ENCODE peak calls at places on chromosomes 3 and 15, in six cellular contexts. I is DND-41, X is H9, Q is fibroblast of lung, G is GM23338, W is hepatocyte. T is an unnamed sample. For H3K79me2, the result is how much of the 10 kb centered on the place peaks cover.

GRCh38 chr3:14391033-14391432 is 11.4 kb upstream of the SLC6A6 start:
- DNase-seq in I (no peak), X (no peak), Q (peak), G (no peak), W (peak), T (no peak)

GRCh38 chr15:67107014-67107812 is 41.8 kb downstream of the SMAD3 start:
- DNase-seq in I (no peak), X (no peak), Q (peak), G (no peak), W (peak), T (no peak)

GRCh38 chr15:49628379-49628778 is 7.5 kb downstream of the DTWD1 start:
- DNase-seq in I (no peak), X (no peak), Q (no peak), G (no peak), W (no peak), T (no peak)

GRCh38 chr3:36981006-36981405 is 11.9 kb downstream of the EPM2AIP1 start:
- DNase-seq in I (no peak), X (no peak), Q (no peak), G (no peak), W (no peak), T (no peak)

GRCh38 chr3:51719413-51720025 is 12.7 kb downstream of the GRM2 start:
- DNase-seq in I (no peak), X (no peak), Q (no peak), G (peak), W (no peak), T (no peak)

GRCh38 chr3:10352146-10352911 is 31.4 kb upstream of the SEC13 start:
- DNase-seq in I (no peak), X (no peak), Q (peak), G (no peak), W (peak), T (no peak)

GRCh38 chr3:150271578-150271930 is 136.5 kb upstream of the TSC22D2 start:
- DNase-seq in I (no peak), X (no peak), Q (no peak), G (no peak), W (no peak), T (no peak)

GRCh38 chr15:72559781-72560180 is 85.7 kb downstream of the ARIH1 start:
- DNase-seq in I (no peak), X (no peak), Q (peak), G (no peak), W (no peak), T (no peak)

GRCh38 chr3:3368336-3368735 is 188.8 kb upstream of the CRBN start:
- DNase-seq in I (no peak), X (no peak), Q (no peak), G (no peak), W (no peak), T (no peak)

GRCh38 chr15:63212050-63212973 is 22.9 kb downstream of the RAB8B start:
- DNase-seq in I (no peak), X (no peak), Q (peak), G (no peak), W (peak), T (no peak)

GRCh38 chr3:138455801-138456716 is 21.6 kb downstream of the ESYT3 start:
- DNase-seq in I (no peak), X (peak), Q (no peak), G (no peak), W (no peak), T (no peak)

GRCh38 chr3:54599741-54600140 is 328.1 kb downstream of the LRTM1 start:
- DNase-seq in I (no peak), X (no peak), Q (no peak), G (no peak), W (peak), T (no peak)

GRCh38 chr3:128319741-128320141 is 146.9 kb downstream of the DNAJB8 start:
- DNase-seq in I (no peak), X (peak), Q (no peak), G (no peak), W (no peak), T (no peak)

GRCh38 chr3:105140899-105141367 is 225.8 kb upstream of the ALCAM start:
- DNase-seq in I (no peak), X (no peak), Q (peak), G (no peak), W (no peak), T (no peak)

GRCh38 chr3:147089286-147089685 is 317.1 kb downstream of the ZIC4 start:
- DNase-seq in I (peak), X (no peak), Q (no peak), G (no peak), W (no peak), T (peak)

GRCh38 chr15:39472661-39473657 is 107.9 kb upstream of the THBS1 start:
- DNase-seq in I (no peak), X (no peak), Q (peak), G (no peak), W (peak), T (no peak)

GRCh38 chr3:161548301-161548700 is 51.7 kb downstream of the OTOL1 start:
- DNase-seq in I (no peak), X (no peak), Q (peak), G (peak), W (no peak), T (no peak)

GRCh38 chr15:68310178-68310810 is 32.7 kb downstream of the FEM1B start:
- DNase-seq in I (no peak), X (peak), Q (no peak), G (no peak), W (peak), T (no peak)

GRCh38 chr3:72255736-72256559 is 471.0 kb upstream of the PROK2 start:
- DNase-seq in I (peak), X (no peak), Q (peak), G (peak), W (peak), T (no peak)

GRCh38 chr3:46892285-46893145 is 15.0 kb downstream of the PTH1R start:
- DNase-seq in I (no peak), X (peak), Q (peak), G (peak), W (peak), T (peak)

GRCh38 chr3:194100856-194101390 is 35.0 kb upstream of the HES1 start:
- DNase-seq in I (no peak), X (no peak), Q (no peak), G (no peak), W (peak), T (no peak)

GRCh38 chr15:44099671-44100070 is 95.4 kb downstream of the FRMD5 start:
- DNase-seq in I (no peak), X (no peak), Q (peak), G (no peak), W (no peak), T (no peak)

GRCh38 chr15:44097552-44097951 is 97.5 kb downstream of the FRMD5 start:
- DNase-seq in I (no peak), X (no peak), Q (no peak), G (no peak), W (no peak), T (no peak)

GRCh38 chr15:44096596-44096995 is 98.5 kb downstream of the FRMD5 start:
- DNase-seq in I (no peak), X (no peak), Q (peak), G (no peak), W (no peak), T (no peak)

GRCh38 chr15:44092221-44092620 is 102.8 kb downstream of the FRMD5 start:
- DNase-seq in I (no peak), X (no peak), Q (peak), G (no peak), W (no peak), T (no peak)

DNA sequence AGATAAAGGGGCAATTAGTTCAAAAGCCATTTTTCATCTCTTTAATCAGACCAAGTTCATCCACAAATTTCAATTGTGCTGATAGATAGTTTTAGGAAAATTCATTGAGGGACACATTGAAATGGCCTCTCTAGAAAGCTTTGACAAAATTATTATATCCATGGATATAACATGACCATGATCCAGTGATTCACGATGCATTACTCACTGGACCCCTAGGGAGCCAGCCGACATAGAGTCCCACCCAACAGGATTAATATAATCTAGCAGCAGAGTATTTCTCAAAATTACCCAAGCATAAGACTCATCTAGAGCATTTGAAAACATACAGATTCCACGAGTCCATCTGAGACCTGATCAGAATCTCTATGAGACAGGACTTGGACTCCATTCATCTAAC is 100.3 kb downstream of the FRMD5 start:
- DNase-seq in I (no peak), X (no peak), Q (no peak), G (no peak), W (no peak), T (no peak)
- H3K79me2 ChIP-seq in I (under half), X (under half), Q (under half), G (under half), W (under half), T (under half)

GRCh38 chr3:134838599-134838998 is 43.5 kb downstream of the EPHB1 start:
- DNase-seq in I (no peak), X (no peak), Q (no peak), G (peak), W (no peak), T (no peak)
- TF ChIP-seq CTCF in I (peak), X (peak), Q (no peak), G (peak), W (peak), T (peak)

GRCh38 chr15:69660658-69661405 is 208.2 kb downstream of the RPLP1 start:
- DNase-seq in I (no peak), X (no peak), Q (no peak), G (no peak), W (no peak), T (no peak)
- H3K4me2 ChIP-seq in I (no peak), X (no peak), Q (no peak), G (no peak), W (no peak), T (no peak)

DNA sequence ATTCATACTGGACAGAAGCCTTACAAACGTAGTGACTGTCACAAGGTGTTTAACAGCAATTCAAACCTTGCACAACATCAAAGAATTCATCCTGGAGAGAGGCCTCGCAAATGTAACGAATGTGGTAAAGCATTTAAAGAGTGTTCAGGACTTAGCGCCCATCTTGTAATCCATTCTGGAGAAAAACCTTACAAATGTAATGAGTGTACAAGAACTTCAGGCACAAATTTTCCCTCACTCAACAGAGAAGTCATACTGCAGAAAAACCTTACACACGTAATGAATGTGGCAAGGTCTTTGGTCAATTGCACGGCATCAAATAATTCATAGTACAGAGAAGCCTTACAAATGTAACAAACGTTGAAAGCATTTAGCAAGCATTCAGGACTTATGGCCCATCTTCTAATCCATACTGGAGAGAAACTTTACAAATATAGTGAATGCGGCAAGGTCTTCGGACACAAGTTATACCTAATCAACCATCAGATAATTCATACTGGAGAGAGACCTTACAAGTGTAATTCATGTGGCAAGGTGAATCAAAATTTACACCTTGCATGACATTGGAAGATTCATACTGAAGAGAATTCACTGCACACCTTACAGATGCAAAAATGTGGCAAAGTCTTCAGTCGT is 27.5 kb downstream of the SPCS1 start:
- DNase-seq in I (no peak), X (no peak), Q (no peak), G (no peak), W (no peak), T (no peak)
- H3K79me2 ChIP-seq in I (under half), X (under half), Q (under half), G (under half), W (under half), T (under half)

GRCh38 chr15:42151012-42151615 is 5.3 kb downstream of the PLA2G4F start:
- DNase-seq in I (no peak), X (no peak), Q (no peak), G (no peak), W (no peak), T (no peak)

GRCh38 chr15:42150246-42150970 is 6.0 kb downstream of the PLA2G4F start:
- DNase-seq in I (no peak), X (no peak), Q (no peak), G (no peak), W (no peak), T (no peak)

GRCh38 chr15:42151736-42152135 is 4.7 kb downstream of the PLA2G4F start:
- DNase-seq in I (no peak), X (no peak), Q (no peak), G (no peak), W (no peak), T (no peak)

GRCh38 chr15:42148808-42149492 is 7.5 kb downstream of the PLA2G4F start:
- DNase-seq in I (no peak), X (no peak), Q (no peak), G (no peak), W (no peak), T (no peak)

GRCh38 chr15:42149493-42150245 is 6.8 kb downstream of the PLA2G4F start:
- DNase-seq in I (no peak), X (no peak), Q (no peak), G (peak), W (no peak), T (no peak)
- TF ChIP-seq CTCF in I (no peak), X (peak), Q (no peak), G (no peak), W (no peak), T (no peak)

GRCh38 chr3:166478356-166478755 is 641.1 kb upstream of the BCHE start:
- DNase-seq in I (no peak), X (no peak), Q (no peak), G (no peak), W (no peak), T (no peak)
- H3K4me2 ChIP-seq in I (no peak), X (no peak), Q (no peak), G (no peak), W (no peak), T (no peak)

GRCh38 chr3:120349819-120350125 is 618 bp upstream of the LRRC58 start:
- DNase-seq in I (no peak), X (no peak), Q (no peak), G (peak), W (no peak), T (no peak)

GRCh38 chr3:120352017-120352416 is 2.9 kb upstream of the LRRC58 start:
- DNase-seq in I (no peak), X (no peak), Q (no peak), G (no peak), W (no peak), T (no peak)

GRCh38 chr3:120350431-120350941 is 1.3 kb upstream of the LRRC58 start:
- DNase-seq in I (no peak), X (no peak), Q (peak), G (peak), W (peak), T (no peak)

GRCh38 chr3:120348981-120349818 is at the start of gene LRRC58:
- DNase-seq in I (peak), X (peak), Q (peak), G (peak), W (peak), T (peak)

GRCh38 chr3:120348065-120348980 is 831 bp downstream of the LRRC58 start:
- DNase-seq in I (peak), X (peak), Q (peak), G (peak), W (peak), T (peak)
- H3K79me2 ChIP-seq in I (half or more), X (under half), Q (half or more), G (under half), W (under half), T (under half)

T was measured in neural progenitor cell.